ENCODE peak calls at places on chromosomes 3 and 15, in seven cellular contexts. M, C, F, A, I, H and U are unnamed samples.

GRCh38 chr3:155154255-155154654 is 74.1 kb downstream of the MME start:
- DNase-seq in F (no peak), C (no peak), H (no peak), M (no peak), A (no peak), I (no peak), U (no peak)

GRCh38 chr3:193620650-193621049 is 27.6 kb downstream of the OPA1 start:
- DNase-seq in H (no peak), A (no peak), I (no peak), C (no peak), F (no peak), M (no peak), U (no peak)

GRCh38 chr3:47296562-47297302 is 14.0 kb downstream of the KLHL18 start:
- DNase-seq in C (no peak), A (no peak), H (no peak), I (no peak), F (peak), M (no peak), U (no peak)

GRCh38 chr3:59237121-59237520 is 187.3 kb upstream of the CFAP20DC start:
- DNase-seq in F (no peak), A (no peak), H (no peak), C (no peak), M (no peak), I (no peak), U (no peak)

GRCh38 chr3:192409838-192410683 is 317.3 kb downstream of the FGF12 start:
- DNase-seq in A (no peak), F (no peak), M (no peak), H (peak), I (peak), C (peak), U (peak)

GRCh38 chr15:88909956-88910831 is 3.0 kb downstream of the MFGE8 start:
- DNase-seq in H (peak), I (no peak), M (no peak), F (no peak), C (no peak), A (no peak), U (no peak)

GRCh38 chr3:142495103-142495502 is 47.3 kb upstream of the XRN1 start:
- DNase-seq in H (no peak), F (no peak), C (no peak), M (no peak), I (no peak), A (no peak), U (no peak)

GRCh38 chr15:58597943-58598828 is 151.3 kb downstream of the ADAM10 start:
- DNase-seq in C (no peak), I (no peak), H (no peak), M (no peak), F (no peak), A (no peak), U (no peak)

GRCh38 chr15:101188517-101189340 is 63.1 kb downstream of the CHSY1 start:
- DNase-seq in C (no peak), A (no peak), F (no peak), H (no peak), M (no peak), I (no peak), U (no peak)

GRCh38 chr3:152269423-152270144 is 855 bp downstream of the MBNL1 start:
- DNase-seq in A (no peak), I (no peak), H (no peak), M (no peak), F (no peak), C (peak), U (no peak)

GRCh38 chr3:67509471-67510075 is 144.8 kb downstream of the SUCLG2 start:
- DNase-seq in M (no peak), C (peak), H (no peak), I (no peak), F (no peak), A (no peak), U (no peak)

GRCh38 chr3:106457278-106458210 is 588.7 kb upstream of the CBLB start:
- DNase-seq in C (peak), I (peak), M (no peak), H (no peak), A (no peak), F (no peak), U (no peak)

GRCh38 chr15:77675806-77676415 is 43.2 kb upstream of the LINGO1 start:
- DNase-seq in I (no peak), F (no peak), H (no peak), M (no peak), C (no peak), A (no peak), U (no peak)